ENCODE peak calls at places on chromosomes 5 and 9, in ten cellular contexts. M, H, T, J, Q, K, S, N, X and D are unnamed samples.

GRCh38 chr5:39072915-39073758 is 1.1 kb downstream of the RICTOR start:
- DNase-seq in M (peak; percentile 66), H (peak; percentile 71), T (peak; percentile 57), J (no peak), Q (peak; percentile 70), K (peak; percentile 60), S (peak; percentile 34), N (peak; percentile 47), X (peak; percentile 45), D (no peak)

GRCh38 chr9:35423499-35423898 is 66.4 kb upstream of the RUSC2 start:
- DNase-seq in M (no peak), H (peak; percentile 35), T (no peak), J (no peak), Q (no peak), K (no peak), S (no peak), N (no peak), X (peak; percentile 65), D (no peak)

GRCh38 chr5:135641329-135642178 is 62.8 kb upstream of the CXCL14 start:
- DNase-seq in M (no peak), H (no peak), T (no peak), J (no peak), Q (no peak), K (no peak), S (no peak), N (no peak), X (no peak), D (no peak)

GRCh38 chr5:134911285-134912215 is 6.6 kb downstream of the PCBD2 start:
- DNase-seq in M (no peak), H (peak; percentile 26), T (no peak), J (no peak), Q (no peak), K (no peak), S (no peak), N (no peak), X (no peak), D (no peak)

GRCh38 chr9:137294684-137295312 is 7.3 kb downstream of the NRARP start:
- DNase-seq in M (no peak), H (peak; percentile 49), T (no peak), J (peak; percentile 63), Q (peak; percentile 68), K (no peak), S (no peak), N (no peak), X (peak; percentile 27), D (no peak)

GRCh38 chr9:22170990-22171663 is 162.0 kb upstream of the CDKN2B start:
- DNase-seq in M (peak; percentile 70), H (no peak), T (no peak), J (no peak), Q (no peak), K (no peak), S (no peak), N (no peak), X (no peak), D (no peak)

GRCh38 chr9:99057665-99058625 is 47.0 kb upstream of the TGFBR1 start:
- DNase-seq in M (peak; percentile 83), H (peak; percentile 66), T (no peak), J (no peak), Q (no peak), K (peak; percentile 60), S (no peak), N (peak; percentile 56), X (peak; percentile 81), D (no peak)

GRCh38 chr5:122078116-122078865 is at the start of gene LOX:
- DNase-seq in M (no peak), H (peak; percentile 98), T (peak; percentile 87), J (peak; percentile 81), Q (peak; percentile 74), K (no peak), S (peak; percentile 34), N (no peak), X (peak; percentile 98), D (no peak)

GRCh38 chr5:16593013-16593412 is 23.8 kb downstream of the RETREG1 start:
- DNase-seq in M (no peak), H (peak; percentile 94), T (no peak), J (no peak), Q (no peak), K (no peak), S (no peak), N (no peak), X (no peak), D (no peak)

GRCh38 chr5:79091064-79091463 is 20.5 kb upstream of the BHMT start:
- DNase-seq in M (no peak), H (no peak), T (no peak), J (no peak), Q (no peak), K (no peak), S (no peak), N (no peak), X (no peak), D (no peak)

GRCh38 chr5:58481066-58481676 is 10.1 kb upstream of the GAPT start:
- DNase-seq in M (no peak), H (no peak), T (no peak), J (no peak), Q (no peak), K (no peak), S (no peak), N (no peak), X (no peak), D (no peak)

GRCh38 chr5:58475404-58475803 is 15.5 kb upstream of the PLK2 start:
- DNase-seq in M (no peak), H (no peak), T (no peak), J (no peak), Q (no peak), K (no peak), S (no peak), N (no peak), X (no peak), D (no peak)

GRCh38 chr5:58481828-58482227 is 9.4 kb upstream of the GAPT start:
- DNase-seq in M (no peak), H (no peak), T (no peak), J (no peak), Q (no peak), K (no peak), S (no peak), N (no peak), X (no peak), D (no peak)

GRCh38 chr5:58482536-58482935 is 8.7 kb upstream of the GAPT start:
- DNase-seq in M (no peak), H (no peak), T (no peak), J (no peak), Q (no peak), K (no peak), S (no peak), N (no peak), X (no peak), D (no peak)

DNA sequence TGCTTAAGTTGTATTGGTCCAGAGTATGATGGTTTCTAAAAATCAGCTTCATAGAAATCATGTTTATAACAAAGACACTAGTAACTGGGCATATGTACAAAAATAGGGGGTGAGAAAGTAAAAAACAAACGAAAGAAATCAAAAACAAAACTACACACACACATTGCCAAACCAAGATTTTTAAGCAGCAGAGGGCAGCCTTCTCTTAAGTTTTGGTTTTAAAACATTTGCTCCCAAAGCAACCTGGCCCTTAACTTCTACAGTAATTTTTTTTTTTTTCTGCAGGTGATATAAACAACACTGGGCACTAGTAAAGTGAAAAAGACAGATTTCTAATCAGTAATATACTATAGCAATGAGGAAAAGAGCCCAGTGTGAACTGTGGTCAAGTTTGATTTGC is 13.5 kb upstream of the GAPT start:
- DNase-seq in M (peak; percentile 25), H (no peak), T (no peak), J (no peak), Q (no peak), K (no peak), S (no peak), N (no peak), X (no peak), D (no peak)
- H3K9me3 ChIP-seq in M (peaks cover 8% of the 10 kb centered on the region), H (no peaks in the 10 kb centered on the region), T (no peaks in the 10 kb centered on the region), J (no peaks in the 10 kb centered on the region), Q (no peaks in the 10 kb centered on the region), K (no peaks in the 10 kb centered on the region), S (no peaks in the 10 kb centered on the region), N (no peaks in the 10 kb centered on the region), X (peaks cover 2% of the 10 kb centered on the region), D (no peaks in the 10 kb centered on the region)

GRCh38 chr9:24801344-24801743 is 255.6 kb upstream of the IZUMO3 start:
- DNase-seq in M (no peak), H (no peak), T (no peak), J (no peak), Q (no peak), K (no peak), S (no peak), N (no peak), X (no peak), D (no peak)
- H3K9me3 ChIP-seq in M (no peaks in the 10 kb centered on the region), H (no peaks in the 10 kb centered on the region), T (no peaks in the 10 kb centered on the region), J (no peaks in the 10 kb centered on the region), Q (no peaks in the 10 kb centered on the region), K (no peaks in the 10 kb centered on the region), S (no peaks in the 10 kb centered on the region), N (no peaks in the 10 kb centered on the region), X (no peaks in the 10 kb centered on the region), D (no peaks in the 10 kb centered on the region)

GRCh38 chr5:23448627-23449026 is 58.8 kb upstream of the PRDM9 start:
- DNase-seq in M (no peak), H (no peak), T (no peak), J (no peak), Q (no peak), K (no peak), S (no peak), N (no peak), X (no peak), D (no peak)

GRCh38 chr5:23451156-23451555 is 56.3 kb upstream of the PRDM9 start:
- DNase-seq in M (no peak), H (no peak), T (no peak), J (no peak), Q (no peak), K (no peak), S (no peak), N (no peak), X (no peak), D (no peak)

GRCh38 chr5:23446436-23446835 is 61.0 kb upstream of the PRDM9 start:
- DNase-seq in M (no peak), H (peak; percentile 19), T (no peak), J (no peak), Q (no peak), K (no peak), S (peak; percentile 35), N (no peak), X (no peak), D (no peak)

GRCh38 chr5:23445573-23445972 is 61.8 kb upstream of the PRDM9 start:
- DNase-seq in M (no peak), H (peak; percentile 6), T (no peak), J (no peak), Q (no peak), K (no peak), S (no peak), N (no peak), X (no peak), D (no peak)

GRCh38 chr5:23450187-23450586 is 57.2 kb upstream of the PRDM9 start:
- DNase-seq in M (no peak), H (no peak), T (no peak), J (no peak), Q (no peak), K (no peak), S (no peak), N (no peak), X (no peak), D (no peak)
- H3K9me3 ChIP-seq in M (no peaks in the 10 kb centered on the region), H (no peaks in the 10 kb centered on the region), T (no peaks in the 10 kb centered on the region), J (no peaks in the 10 kb centered on the region), Q (no peaks in the 10 kb centered on the region), K (peaks cover 4% of the 10 kb centered on the region), S (no peaks in the 10 kb centered on the region), N (peaks cover 5% of the 10 kb centered on the region), X (no peaks in the 10 kb centered on the region), D (no peaks in the 10 kb centered on the region)

DNA sequence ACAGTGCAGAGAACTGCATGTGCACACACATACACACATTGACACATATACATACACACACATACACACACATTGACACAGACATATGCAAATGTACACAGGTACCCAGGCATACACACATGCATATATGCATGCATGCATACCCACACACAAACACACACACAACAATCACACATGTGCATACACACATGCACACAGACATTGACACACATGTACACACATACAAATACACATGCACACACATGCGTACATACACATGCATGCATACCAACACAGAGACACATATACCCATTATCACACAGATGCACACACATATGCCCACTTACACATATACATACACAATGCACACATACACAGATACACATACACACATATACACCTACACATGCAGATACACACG is 299.6 kb upstream of the ADCY2 start:
- DNase-seq in M (no peak), H (no peak), T (no peak), J (no peak), Q (no peak), K (no peak), S (no peak), N (no peak), X (no peak), D (no peak)
- H3K9me3 ChIP-seq in M (no peaks in the 10 kb centered on the region), H (no peaks in the 10 kb centered on the region), T (no peaks in the 10 kb centered on the region), J (no peaks in the 10 kb centered on the region), Q (no peaks in the 10 kb centered on the region), K (no peaks in the 10 kb centered on the region), S (peaks cover 3% of the 10 kb centered on the region), N (no peaks in the 10 kb centered on the region), X (peaks cover 23% of the 10 kb centered on the region), D (no peaks in the 10 kb centered on the region)